ENCODE peak calls at places on chromosomes 12 and 14, in six cellular contexts. One of them, this sample, is unnamed.

GRCh38 chr12:55727643-55728184 is 1.1 kb downstream of the CD63 start:
- DNase-seq in H1: no peak
- DNase-seq in IMR-90: peak; percentile 61
- DNase-seq in mesenchymal stem cell: peak; percentile 55
- DNase-seq in neuronal stem cell: no peak
- DNase-seq in H9: no peak
- DNase-seq in this sample: peak; percentile 86

GRCh38 chr12:97943359-97943758 is 480.8 kb downstream of the RMST start:
- DNase-seq in H9: no peak
- DNase-seq in H1: no peak
- DNase-seq in IMR-90: no peak
- DNase-seq in neuronal stem cell: no peak
- DNase-seq in mesenchymal stem cell: no peak
- DNase-seq in this sample: no peak

GRCh38 chr14:24710403-24711063 is 76.5 kb upstream of the GZMB start:
- DNase-seq in IMR-90: peak; percentile 59
- DNase-seq in H1: no peak
- DNase-seq in mesenchymal stem cell: peak; percentile 43
- DNase-seq in H9: peak; percentile 55
- DNase-seq in neuronal stem cell: peak; percentile 59
- DNase-seq in this sample: peak; percentile 77

GRCh38 chr14:55102141-55102547 is 26.9 kb upstream of the LGALS3 start:
- DNase-seq in H1: peak; percentile 49
- DNase-seq in neuronal stem cell: no peak
- DNase-seq in H9: peak; percentile 59
- DNase-seq in mesenchymal stem cell: peak; percentile 92
- DNase-seq in IMR-90: peak; percentile 96
- DNase-seq in this sample: peak; percentile 49

GRCh38 chr14:63663428-63664142 is 21.9 kb upstream of the WDR89 start:
- DNase-seq in H9: no peak
- DNase-seq in IMR-90: no peak
- DNase-seq in mesenchymal stem cell: no peak
- DNase-seq in neuronal stem cell: no peak
- DNase-seq in H1: no peak
- DNase-seq in this sample: peak; percentile 82

GRCh38 chr14:99028041-99028440 is 244.0 kb downstream of the BCL11B start:
- DNase-seq in mesenchymal stem cell: no peak
- DNase-seq in H1: no peak
- DNase-seq in neuronal stem cell: no peak
- DNase-seq in IMR-90: no peak
- DNase-seq in H9: no peak
- DNase-seq in this sample: no peak

GRCh38 chr12:22276846-22277245 is 57.7 kb downstream of the ST8SIA1 start:
- DNase-seq in mesenchymal stem cell: no peak
- DNase-seq in IMR-90: no peak
- DNase-seq in H9: no peak
- DNase-seq in neuronal stem cell: no peak
- DNase-seq in H1: no peak
- DNase-seq in this sample: no peak

GRCh38 chr14:50860478-50861086 is 11.3 kb upstream of the ABHD12B start:
- DNase-seq in mesenchymal stem cell: peak; percentile 77
- DNase-seq in neuronal stem cell: peak; percentile 78
- DNase-seq in H1: peak; percentile 61
- DNase-seq in IMR-90: peak; percentile 81
- DNase-seq in H9: peak; percentile 84
- DNase-seq in this sample: peak; percentile 92

GRCh38 chr12:116880817-116881324 is 370 bp downstream of the HRK start:
- DNase-seq in IMR-90: peak; percentile 45
- DNase-seq in mesenchymal stem cell: peak; percentile 28
- DNase-seq in neuronal stem cell: peak; percentile 50
- DNase-seq in H1: peak; percentile 38
- DNase-seq in H9: peak; percentile 81
- DNase-seq in this sample: peak; percentile 33

GRCh38 chr12:54131641-54132280 is 57.0 kb downstream of the SMUG1 start:
- DNase-seq in IMR-90: no peak
- DNase-seq in mesenchymal stem cell: no peak
- DNase-seq in H9: no peak
- DNase-seq in neuronal stem cell: no peak
- DNase-seq in H1: no peak
- DNase-seq in this sample: no peak

GRCh38 chr12:48003226-48004038 is 844 bp downstream of the COL2A1 start:
- DNase-seq in IMR-90: no peak
- DNase-seq in neuronal stem cell: peak; percentile 50
- DNase-seq in H9: peak; percentile 49
- DNase-seq in H1: no peak
- DNase-seq in mesenchymal stem cell: peak; percentile 10
- DNase-seq in this sample: peak; percentile 9

GRCh38 chr12:122899887-122900286 is 4.0 kb upstream of the VPS37B start:
- DNase-seq in mesenchymal stem cell: no peak
- DNase-seq in H1: no peak
- DNase-seq in IMR-90: no peak
- DNase-seq in H9: no peak
- DNase-seq in neuronal stem cell: no peak
- DNase-seq in this sample: no peak

GRCh38 chr12:122909442-122910288 is 13.7 kb upstream of the VPS37B start:
- DNase-seq in neuronal stem cell: no peak
- DNase-seq in IMR-90: no peak
- DNase-seq in H9: peak; percentile 69
- DNase-seq in mesenchymal stem cell: no peak
- DNase-seq in H1: no peak
- DNase-seq in this sample: peak; percentile 32

GRCh38 chr12:122908915-122909314 is 13.0 kb upstream of the VPS37B start:
- DNase-seq in H9: no peak
- DNase-seq in neuronal stem cell: no peak
- DNase-seq in H1: no peak
- DNase-seq in IMR-90: no peak
- DNase-seq in mesenchymal stem cell: no peak
- DNase-seq in this sample: peak; percentile 65

GRCh38 chr12:122902854-122903703 is 7.2 kb upstream of the VPS37B start:
- DNase-seq in H1: no peak
- DNase-seq in IMR-90: no peak
- DNase-seq in mesenchymal stem cell: no peak
- DNase-seq in H9: no peak
- DNase-seq in neuronal stem cell: no peak
- DNase-seq in this sample: no peak

GRCh38 chr12:122903704-122904034 is 7.7 kb upstream of the VPS37B start:
- DNase-seq in neuronal stem cell: no peak
- DNase-seq in IMR-90: no peak
- DNase-seq in H9: no peak
- DNase-seq in mesenchymal stem cell: no peak
- DNase-seq in H1: no peak
- DNase-seq in this sample: no peak
- H4K91ac ChIP-seq in neuronal stem cell: no peak overlapping the region
- H4K91ac ChIP-seq in IMR-90: no peak overlapping the region
- H4K91ac ChIP-seq in H9: no peak overlapping the region
- H4K91ac ChIP-seq in mesenchymal stem cell: no peak overlapping the region
- H4K91ac ChIP-seq in H1: no peak overlapping the region
- H4K91ac ChIP-seq in this sample: no peak overlapping the region

GRCh38 chr14:65330416-65330815 is 82.1 kb upstream of the FUT8 start:
- DNase-seq in neuronal stem cell: no peak
- DNase-seq in mesenchymal stem cell: no peak
- DNase-seq in H9: no peak
- DNase-seq in IMR-90: no peak
- DNase-seq in H1: no peak
- DNase-seq in this sample: peak; percentile 85
- H3K9ac ChIP-seq in neuronal stem cell: no peak overlapping the region
- H3K9ac ChIP-seq in mesenchymal stem cell: no peak overlapping the region
- H3K9ac ChIP-seq in H9: no peak overlapping the region
- H3K9ac ChIP-seq in IMR-90: no peak overlapping the region
- H3K9ac ChIP-seq in H1: no peak overlapping the region
- H3K9ac ChIP-seq in this sample: no peak overlapping the region

GRCh38 chr14:87725318-87725717 is 267.7 kb downstream of the GALC start:
- DNase-seq in IMR-90: no peak
- DNase-seq in H1: no peak
- DNase-seq in mesenchymal stem cell: no peak
- DNase-seq in H9: no peak
- DNase-seq in neuronal stem cell: no peak
- DNase-seq in this sample: no peak
- H4K91ac ChIP-seq in IMR-90: no peak overlapping the region
- H4K91ac ChIP-seq in H1: no peak overlapping the region
- H4K91ac ChIP-seq in mesenchymal stem cell: no peak overlapping the region
- H4K91ac ChIP-seq in H9: no peak overlapping the region
- H4K91ac ChIP-seq in neuronal stem cell: no peak overlapping the region
- H4K91ac ChIP-seq in this sample: no peak overlapping the region

GRCh38 chr12:6425588-6426531 is 18.9 kb upstream of the CD27 start:
- DNase-seq in IMR-90: peak; percentile 6
- DNase-seq in mesenchymal stem cell: no peak
- DNase-seq in H1: no peak
- DNase-seq in neuronal stem cell: no peak
- DNase-seq in H9: no peak
- DNase-seq in this sample: no peak

GRCh38 chr12:6426882-6427671 is 17.7 kb upstream of the CD27 start:
- DNase-seq in H1: no peak
- DNase-seq in H9: no peak
- DNase-seq in IMR-90: no peak
- DNase-seq in mesenchymal stem cell: no peak
- DNase-seq in neuronal stem cell: no peak
- DNase-seq in this sample: no peak

GRCh38 chr12:6424848-6425247 is 19.9 kb upstream of the CD27 start:
- DNase-seq in neuronal stem cell: no peak
- DNase-seq in IMR-90: no peak
- DNase-seq in H1: no peak
- DNase-seq in H9: no peak
- DNase-seq in mesenchymal stem cell: no peak
- DNase-seq in this sample: no peak

GRCh38 chr12:6423267-6424007 is 21.3 kb upstream of the CD27 start:
- DNase-seq in H9: peak; percentile 91
- DNase-seq in mesenchymal stem cell: peak; percentile 92
- DNase-seq in IMR-90: peak; percentile 90
- DNase-seq in H1: peak; percentile 70
- DNase-seq in neuronal stem cell: peak; percentile 79
- DNase-seq in this sample: peak; percentile 96

GRCh38 chr12:6424008-6424347 is 20.8 kb upstream of the CD27 start:
- DNase-seq in mesenchymal stem cell: no peak
- DNase-seq in H1: no peak
- DNase-seq in neuronal stem cell: no peak
- DNase-seq in H9: no peak
- DNase-seq in IMR-90: no peak
- DNase-seq in this sample: no peak
- H3K9ac ChIP-seq in mesenchymal stem cell: peak overlapping the region; percentile 41
- H3K9ac ChIP-seq in H1: no peak overlapping the region
- H3K9ac ChIP-seq in neuronal stem cell: no peak overlapping the region
- H3K9ac ChIP-seq in H9: no peak overlapping the region
- H3K9ac ChIP-seq in IMR-90: no peak overlapping the region
- H3K9ac ChIP-seq in this sample: no peak overlapping the region

DNA sequence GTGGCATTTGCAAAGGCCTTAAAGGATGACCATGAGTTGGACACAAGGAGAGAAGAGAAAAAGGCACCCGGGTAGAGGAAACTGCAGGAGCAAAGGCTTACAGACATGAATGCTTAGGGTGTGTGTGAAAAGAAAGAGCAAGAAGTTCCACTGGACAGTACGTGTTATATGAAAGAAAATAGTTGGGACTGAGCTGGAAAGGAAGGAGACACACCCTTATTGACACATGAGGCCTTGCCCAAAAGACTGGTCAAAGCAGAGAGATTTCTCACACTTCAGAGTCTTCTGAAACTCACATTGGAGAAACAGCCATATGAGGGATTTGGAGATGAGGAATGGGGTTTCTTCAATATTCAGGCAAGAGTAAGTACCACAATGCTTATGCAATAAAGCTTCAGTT is 56.0 kb downstream of the TTC9 start:
- DNase-seq in mesenchymal stem cell: no peak
- DNase-seq in H1: no peak
- DNase-seq in neuronal stem cell: no peak
- DNase-seq in H9: no peak
- DNase-seq in IMR-90: no peak
- DNase-seq in this sample: no peak
- H4K91ac ChIP-seq in mesenchymal stem cell: no peak overlapping the region
- H4K91ac ChIP-seq in H1: no peak overlapping the region
- H4K91ac ChIP-seq in neuronal stem cell: no peak overlapping the region
- H4K91ac ChIP-seq in H9: no peak overlapping the region
- H4K91ac ChIP-seq in IMR-90: no peak overlapping the region
- H4K91ac ChIP-seq in this sample: no peak overlapping the region

DNA sequence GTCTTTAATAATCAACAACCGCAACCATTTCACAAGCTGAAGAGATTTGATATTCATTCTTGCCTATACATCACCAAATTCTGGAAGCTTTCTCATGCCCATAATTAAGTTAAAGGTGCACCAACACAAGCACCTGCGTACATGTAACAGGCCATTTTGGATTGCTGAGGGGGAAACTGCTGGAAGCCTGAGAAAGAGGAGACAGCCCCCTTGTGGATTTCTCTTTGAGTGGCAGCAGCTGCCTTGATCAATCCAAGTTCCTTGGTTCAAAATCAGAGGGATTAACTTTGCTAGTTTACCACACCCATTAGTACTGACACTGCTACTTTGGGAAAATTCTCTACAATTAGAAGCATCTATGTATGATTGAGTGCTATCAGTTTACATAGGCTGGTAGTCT is 321.1 kb downstream of the NOVA1 start:
- DNase-seq in H1: no peak
- DNase-seq in mesenchymal stem cell: no peak
- DNase-seq in H9: peak; percentile 52
- DNase-seq in IMR-90: no peak
- DNase-seq in neuronal stem cell: peak; percentile 30
- DNase-seq in this sample: no peak
- H3K9ac ChIP-seq in H1: no peak overlapping the region
- H3K9ac ChIP-seq in mesenchymal stem cell: no peak overlapping the region
- H3K9ac ChIP-seq in H9: no peak overlapping the region
- H3K9ac ChIP-seq in IMR-90: no peak overlapping the region
- H3K9ac ChIP-seq in neuronal stem cell: no peak overlapping the region
- H3K9ac ChIP-seq in this sample: no peak overlapping the region

GRCh38 chr12:122842505-122843405 is 7.5 kb downstream of the HIP1R start:
- DNase-seq in H1: no peak
- DNase-seq in neuronal stem cell: no peak
- DNase-seq in IMR-90: no peak
- DNase-seq in H9: peak; percentile 44
- DNase-seq in mesenchymal stem cell: no peak
- DNase-seq in this sample: no peak

GRCh38 chr12:122845041-122845864 is 10.0 kb downstream of the HIP1R start:
- DNase-seq in mesenchymal stem cell: no peak
- DNase-seq in H9: peak; percentile 43
- DNase-seq in H1: no peak
- DNase-seq in neuronal stem cell: no peak
- DNase-seq in IMR-90: no peak
- DNase-seq in this sample: no peak

GRCh38 chr12:122844366-122844971 is 9.2 kb downstream of the HIP1R start:
- DNase-seq in neuronal stem cell: no peak
- DNase-seq in IMR-90: no peak
- DNase-seq in mesenchymal stem cell: no peak
- DNase-seq in H1: no peak
- DNase-seq in H9: no peak
- DNase-seq in this sample: no peak

GRCh38 chr12:122841544-122842321 is 6.5 kb downstream of the HIP1R start:
- DNase-seq in mesenchymal stem cell: peak; percentile 84
- DNase-seq in neuronal stem cell: no peak
- DNase-seq in IMR-90: peak; percentile 82
- DNase-seq in H9: peak; percentile 51
- DNase-seq in H1: no peak
- DNase-seq in this sample: peak; percentile 72

DNA sequence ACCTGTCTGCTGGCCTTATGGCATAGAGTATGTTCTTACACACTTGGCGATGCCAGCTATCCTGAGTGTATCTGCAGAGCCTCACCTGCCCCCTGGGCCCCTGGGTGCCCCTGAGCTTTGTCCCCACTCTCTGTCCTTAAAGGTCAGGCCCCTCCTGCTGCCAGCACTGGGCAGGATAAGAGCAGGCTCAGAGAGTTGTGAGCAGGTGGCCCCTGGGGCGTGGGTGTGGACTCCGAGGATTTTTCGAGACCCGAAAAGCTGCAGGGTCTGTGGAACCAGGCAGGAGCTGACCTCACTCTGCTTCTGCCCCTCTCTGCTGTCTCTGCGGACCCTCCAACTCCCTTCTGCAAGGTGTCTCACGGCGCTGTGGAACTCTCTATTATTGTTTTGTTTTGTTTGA is 8.2 kb downstream of the HIP1R start:
- DNase-seq in mesenchymal stem cell: no peak
- DNase-seq in H1: no peak
- DNase-seq in IMR-90: no peak
- DNase-seq in H9: no peak
- DNase-seq in neuronal stem cell: no peak
- DNase-seq in this sample: no peak
- H4K91ac ChIP-seq in mesenchymal stem cell: no peak overlapping the region
- H4K91ac ChIP-seq in H1: no peak overlapping the region
- H4K91ac ChIP-seq in IMR-90: no peak overlapping the region
- H4K91ac ChIP-seq in H9: no peak overlapping the region
- H4K91ac ChIP-seq in neuronal stem cell: no peak overlapping the region
- H4K91ac ChIP-seq in this sample: no peak overlapping the region

This sample was measured in trophoblast cell.